ENCODE peak calls at places on chromosomes 3 and 15, in seven cellular contexts. One of them, this sample, is unnamed.

GRCh38 chr3:109385442-109386318 is 48.3 kb upstream of the DPPA4 start:
- DNase-seq in chondrocyte: no peak
- DNase-seq in psoas muscle: no peak
- DNase-seq in NCI-H460: no peak
- DNase-seq in kidney tubule cell: no peak
- DNase-seq in posterior cingulate gyrus: no peak
- DNase-seq in stimulated activated CD4-positive, alpha-beta T cell treated with anti-CD3 and anti-CD28 coated beads, Interleukin-1b, Interleukin-23, amount 100 ng/mL, for 4 hours: no peak
- DNase-seq in this sample: no peak

GRCh38 chr15:91872356-91873132 is 19.0 kb downstream of the SLCO3A1 start:
- DNase-seq in chondrocyte: no peak
- DNase-seq in psoas muscle: no peak
- DNase-seq in NCI-H460: no peak
- DNase-seq in kidney tubule cell: no peak
- DNase-seq in posterior cingulate gyrus: no peak
- DNase-seq in stimulated activated CD4-positive, alpha-beta T cell treated with anti-CD3 and anti-CD28 coated beads, Interleukin-1b, Interleukin-23, amount 100 ng/mL, for 4 hours: no peak
- DNase-seq in this sample: no peak

GRCh38 chr15:52783191-52783829 is 6.8 kb downstream of the ONECUT1 start:
- DNase-seq in chondrocyte: no peak
- DNase-seq in psoas muscle: no peak
- DNase-seq in NCI-H460: no peak
- DNase-seq in kidney tubule cell: peak
- DNase-seq in posterior cingulate gyrus: peak
- DNase-seq in stimulated activated CD4-positive, alpha-beta T cell treated with anti-CD3 and anti-CD28 coated beads, Interleukin-1b, Interleukin-23, amount 100 ng/mL, for 4 hours: no peak
- DNase-seq in this sample: no peak

GRCh38 chr3:186108106-186108940 is 566 bp downstream of the ETV5 start:
- DNase-seq in chondrocyte: no peak
- DNase-seq in psoas muscle: peak
- DNase-seq in NCI-H460: peak
- DNase-seq in kidney tubule cell: peak
- DNase-seq in posterior cingulate gyrus: peak
- DNase-seq in stimulated activated CD4-positive, alpha-beta T cell treated with anti-CD3 and anti-CD28 coated beads, Interleukin-1b, Interleukin-23, amount 100 ng/mL, for 4 hours: no peak
- DNase-seq in this sample: peak

GRCh38 chr3:184505053-184505452 is 56.5 kb upstream of the EPHB3 start:
- DNase-seq in chondrocyte: no peak
- DNase-seq in psoas muscle: no peak
- DNase-seq in NCI-H460: no peak
- DNase-seq in kidney tubule cell: no peak
- DNase-seq in posterior cingulate gyrus: no peak
- DNase-seq in stimulated activated CD4-positive, alpha-beta T cell treated with anti-CD3 and anti-CD28 coated beads, Interleukin-1b, Interleukin-23, amount 100 ng/mL, for 4 hours: no peak
- DNase-seq in this sample: no peak

GRCh38 chr3:16548721-16549120 is 35.2 kb upstream of the RFTN1 start:
- DNase-seq in chondrocyte: no peak
- DNase-seq in psoas muscle: no peak
- DNase-seq in NCI-H460: no peak
- DNase-seq in kidney tubule cell: peak
- DNase-seq in posterior cingulate gyrus: no peak
- DNase-seq in stimulated activated CD4-positive, alpha-beta T cell treated with anti-CD3 and anti-CD28 coated beads, Interleukin-1b, Interleukin-23, amount 100 ng/mL, for 4 hours: no peak
- DNase-seq in this sample: no peak

GRCh38 chr15:39393575-39394335 is 187.1 kb upstream of the THBS1 start:
- DNase-seq in chondrocyte: no peak
- DNase-seq in psoas muscle: no peak
- DNase-seq in NCI-H460: no peak
- DNase-seq in kidney tubule cell: no peak
- DNase-seq in posterior cingulate gyrus: no peak
- DNase-seq in stimulated activated CD4-positive, alpha-beta T cell treated with anti-CD3 and anti-CD28 coated beads, Interleukin-1b, Interleukin-23, amount 100 ng/mL, for 4 hours: no peak
- DNase-seq in this sample: no peak

GRCh38 chr3:99248130-99248529 is 346.6 kb upstream of the DCBLD2 start:
- DNase-seq in chondrocyte: no peak
- DNase-seq in psoas muscle: no peak
- DNase-seq in NCI-H460: no peak
- DNase-seq in kidney tubule cell: peak
- DNase-seq in posterior cingulate gyrus: no peak
- DNase-seq in stimulated activated CD4-positive, alpha-beta T cell treated with anti-CD3 and anti-CD28 coated beads, Interleukin-1b, Interleukin-23, amount 100 ng/mL, for 4 hours: no peak
- DNase-seq in this sample: no peak

GRCh38 chr3:634511-634910 is 437.9 kb downstream of the CHL1 start:
- DNase-seq in chondrocyte: no peak
- DNase-seq in psoas muscle: no peak
- DNase-seq in NCI-H460: no peak
- DNase-seq in kidney tubule cell: no peak
- DNase-seq in posterior cingulate gyrus: no peak
- DNase-seq in stimulated activated CD4-positive, alpha-beta T cell treated with anti-CD3 and anti-CD28 coated beads, Interleukin-1b, Interleukin-23, amount 100 ng/mL, for 4 hours: no peak
- DNase-seq in this sample: no peak

GRCh38 chr3:122758877-122759670 is 34.6 kb downstream of the HSPBAP1 start:
- DNase-seq in chondrocyte: no peak
- DNase-seq in psoas muscle: no peak
- DNase-seq in NCI-H460: no peak
- DNase-seq in kidney tubule cell: no peak
- DNase-seq in posterior cingulate gyrus: no peak
- DNase-seq in stimulated activated CD4-positive, alpha-beta T cell treated with anti-CD3 and anti-CD28 coated beads, Interleukin-1b, Interleukin-23, amount 100 ng/mL, for 4 hours: no peak
- DNase-seq in this sample: no peak

GRCh38 chr3:157999246-157999645 is 107.0 kb downstream of the SHOX2 start:
- DNase-seq in chondrocyte: no peak
- DNase-seq in psoas muscle: no peak
- DNase-seq in NCI-H460: no peak
- DNase-seq in kidney tubule cell: no peak
- DNase-seq in posterior cingulate gyrus: no peak
- DNase-seq in stimulated activated CD4-positive, alpha-beta T cell treated with anti-CD3 and anti-CD28 coated beads, Interleukin-1b, Interleukin-23, amount 100 ng/mL, for 4 hours: no peak
- DNase-seq in this sample: no peak

GRCh38 chr3:89042251-89042650 is 65.2 kb upstream of the EPHA3 start:
- DNase-seq in chondrocyte: no peak
- DNase-seq in psoas muscle: no peak
- DNase-seq in NCI-H460: no peak
- DNase-seq in kidney tubule cell: no peak
- DNase-seq in posterior cingulate gyrus: peak
- DNase-seq in stimulated activated CD4-positive, alpha-beta T cell treated with anti-CD3 and anti-CD28 coated beads, Interleukin-1b, Interleukin-23, amount 100 ng/mL, for 4 hours: no peak
- DNase-seq in this sample: no peak

GRCh38 chr3:57752307-57752706 is 3.8 kb upstream of the SLMAP start:
- DNase-seq in chondrocyte: no peak
- DNase-seq in psoas muscle: no peak
- DNase-seq in NCI-H460: no peak
- DNase-seq in kidney tubule cell: peak
- DNase-seq in posterior cingulate gyrus: no peak
- DNase-seq in stimulated activated CD4-positive, alpha-beta T cell treated with anti-CD3 and anti-CD28 coated beads, Interleukin-1b, Interleukin-23, amount 100 ng/mL, for 4 hours: no peak
- DNase-seq in this sample: no peak

GRCh38 chr15:60087561-60087960 is 83.5 kb downstream of the FOXB1 start:
- DNase-seq in chondrocyte: no peak
- DNase-seq in psoas muscle: no peak
- DNase-seq in NCI-H460: no peak
- DNase-seq in kidney tubule cell: no peak
- DNase-seq in posterior cingulate gyrus: no peak
- DNase-seq in stimulated activated CD4-positive, alpha-beta T cell treated with anti-CD3 and anti-CD28 coated beads, Interleukin-1b, Interleukin-23, amount 100 ng/mL, for 4 hours: no peak
- DNase-seq in this sample: no peak

GRCh38 chr3:115169808-115170207 is 22.7 kb upstream of the ZBTB20 start:
- DNase-seq in chondrocyte: no peak
- DNase-seq in psoas muscle: no peak
- DNase-seq in NCI-H460: no peak
- DNase-seq in kidney tubule cell: no peak
- DNase-seq in posterior cingulate gyrus: no peak
- DNase-seq in stimulated activated CD4-positive, alpha-beta T cell treated with anti-CD3 and anti-CD28 coated beads, Interleukin-1b, Interleukin-23, amount 100 ng/mL, for 4 hours: no peak
- DNase-seq in this sample: no peak

GRCh38 chr3:40044487-40044886 is 235.1 kb downstream of the MYRIP start:
- DNase-seq in chondrocyte: no peak
- DNase-seq in psoas muscle: no peak
- DNase-seq in NCI-H460: peak
- DNase-seq in kidney tubule cell: peak
- DNase-seq in posterior cingulate gyrus: no peak
- DNase-seq in stimulated activated CD4-positive, alpha-beta T cell treated with anti-CD3 and anti-CD28 coated beads, Interleukin-1b, Interleukin-23, amount 100 ng/mL, for 4 hours: no peak
- DNase-seq in this sample: no peak

GRCh38 chr3:73766599-73767378 is 142.0 kb upstream of the PDZRN3 start:
- DNase-seq in chondrocyte: no peak
- DNase-seq in psoas muscle: peak
- DNase-seq in NCI-H460: no peak
- DNase-seq in kidney tubule cell: no peak
- DNase-seq in posterior cingulate gyrus: no peak
- DNase-seq in stimulated activated CD4-positive, alpha-beta T cell treated with anti-CD3 and anti-CD28 coated beads, Interleukin-1b, Interleukin-23, amount 100 ng/mL, for 4 hours: no peak
- DNase-seq in this sample: no peak